ENCODE peak calls at places on chromosomes 4 and X, in five cellular contexts. D is WTC11, P is astrocyte, N is ACHN, B is RPMI8226. A is an unnamed sample.

GRCh38 chr4:169040559-169041261 is 30.7 kb upstream of the CBR4 start:
- DNase-seq in D (no peak), P (no peak), N (no peak), B (no peak), A (no peak)

GRCh38 chr4:48970471-48970921 is 15.6 kb upstream of the CWH43 start:
- DNase-seq in D (no peak), P (peak; percentile 85), N (peak; percentile 12), B (no peak), A (peak; percentile 69)

GRCh38 chr4:155474758-155475157 is 98.0 kb upstream of the MAP9 start:
- DNase-seq in D (no peak), P (no peak), N (no peak), B (no peak), A (no peak)

GRCh38 chrX:77979870-77980269 is 10.4 kb upstream of the PGAM4 start:
- DNase-seq in D (no peak), P (no peak), N (no peak), B (no peak), A (no peak)

GRCh38 chrX:75784689-75785491 is at the start of gene MAGEE2:
- DNase-seq in D (peak; percentile 16), P (no peak), N (no peak), B (no peak), A (no peak)

GRCh38 chrX:68929332-68930150 is 100.7 kb downstream of the EFNB1 start:
- DNase-seq in D (no peak), P (peak; percentile 79), N (peak; percentile 9), B (no peak), A (peak; percentile 62)

GRCh38 chr4:47349323-47349722 is 114.2 kb downstream of the COMMD8 start:
- DNase-seq in D (no peak), P (peak; percentile 73), N (no peak), B (no peak), A (peak; percentile 74)

GRCh38 chrX:69524765-69525164 is 20.6 kb downstream of the NALF2 start:
- DNase-seq in D (no peak), P (no peak), N (no peak), B (no peak), A (no peak)

GRCh38 chrX:84737471-84737871 is 235.2 kb upstream of the HDX start:
- DNase-seq in D (no peak), P (no peak), N (no peak), B (no peak), A (no peak)

GRCh38 chrX:11558972-11559371 is 106.7 kb downstream of the ARHGAP6 start:
- DNase-seq in D (peak; percentile 39), P (no peak), N (peak; percentile 4), B (peak; percentile 33), A (peak; percentile 6)

GRCh38 chrX:136097871-136098805 is 49.2 kb upstream of the FHL1 start:
- DNase-seq in D (peak; percentile 21), P (no peak), N (no peak), B (no peak), A (no peak)

A was measured in mesenchymal stem cell.